ENCODE peak calls at places on chromosomes 7 and 10, in seven cellular contexts. One of them, this sample, is unnamed.

GRCh38 chr10:79985481-79986072 is 36.7 kb upstream of the SFTPD start:
- DNase-seq in mesendoderm: no peak
- DNase-seq in IMR-90: no peak
- DNase-seq in H9: no peak
- DNase-seq in neuronal stem cell: no peak
- DNase-seq in mesenchymal stem cell: peak
- DNase-seq in trophoblast cell: peak
- DNase-seq in this sample: no peak

GRCh38 chr10:35378547-35379210 is 42.4 kb downstream of the CCNY start:
- DNase-seq in mesendoderm: peak
- DNase-seq in IMR-90: peak
- DNase-seq in H9: no peak
- DNase-seq in neuronal stem cell: no peak
- DNase-seq in mesenchymal stem cell: peak
- DNase-seq in trophoblast cell: no peak
- DNase-seq in this sample: peak

GRCh38 chr7:767580-767940 is 40.5 kb upstream of the PRKAR1B start:
- DNase-seq in mesendoderm: no peak
- DNase-seq in IMR-90: no peak
- DNase-seq in H9: no peak
- DNase-seq in neuronal stem cell: no peak
- DNase-seq in mesenchymal stem cell: no peak
- DNase-seq in trophoblast cell: peak
- DNase-seq in this sample: no peak

GRCh38 chr7:98934267-98934666 is 55.9 kb downstream of the TRRAP start:
- DNase-seq in mesendoderm: no peak
- DNase-seq in IMR-90: no peak
- DNase-seq in H9: no peak
- DNase-seq in neuronal stem cell: no peak
- DNase-seq in mesenchymal stem cell: no peak
- DNase-seq in trophoblast cell: no peak
- DNase-seq in this sample: no peak

GRCh38 chr10:129904323-129904722 is 59.8 kb downstream of the EBF3 start:
- DNase-seq in mesendoderm: no peak
- DNase-seq in IMR-90: no peak
- DNase-seq in H9: no peak
- DNase-seq in neuronal stem cell: no peak
- DNase-seq in mesenchymal stem cell: no peak
- DNase-seq in trophoblast cell: no peak
- DNase-seq in this sample: no peak

GRCh38 chr7:128444242-128444641 is 11.4 kb upstream of the HILPDA start:
- DNase-seq in mesendoderm: no peak
- DNase-seq in IMR-90: no peak
- DNase-seq in H9: no peak
- DNase-seq in neuronal stem cell: no peak
- DNase-seq in mesenchymal stem cell: no peak
- DNase-seq in trophoblast cell: no peak
- DNase-seq in this sample: no peak

GRCh38 chr7:99210265-99210970 is 2.5 kb upstream of the KPNA7 start:
- DNase-seq in mesendoderm: no peak
- DNase-seq in IMR-90: no peak
- DNase-seq in H9: no peak
- DNase-seq in neuronal stem cell: no peak
- DNase-seq in mesenchymal stem cell: no peak
- DNase-seq in trophoblast cell: peak
- DNase-seq in this sample: no peak

GRCh38 chr10:110226555-110226925 is 19.1 kb downstream of the MXI1 start:
- DNase-seq in mesendoderm: peak
- DNase-seq in IMR-90: peak
- DNase-seq in H9: peak
- DNase-seq in neuronal stem cell: peak
- DNase-seq in mesenchymal stem cell: peak
- DNase-seq in trophoblast cell: peak
- DNase-seq in this sample: no peak

GRCh38 chr10:103859161-103860141 is 4.1 kb upstream of the SH3PXD2A start:
- DNase-seq in mesendoderm: peak
- DNase-seq in IMR-90: peak
- DNase-seq in H9: peak
- DNase-seq in neuronal stem cell: peak
- DNase-seq in mesenchymal stem cell: peak
- DNase-seq in trophoblast cell: peak
- DNase-seq in this sample: peak

GRCh38 chr7:47982610-47983009 is 3.2 kb upstream of the HUS1 start:
- DNase-seq in mesendoderm: no peak
- DNase-seq in IMR-90: no peak
- DNase-seq in H9: no peak
- DNase-seq in neuronal stem cell: no peak
- DNase-seq in mesenchymal stem cell: no peak
- DNase-seq in trophoblast cell: peak
- DNase-seq in this sample: no peak

GRCh38 chr10:14560794-14561765 is 213.6 kb downstream of the FAM107B start:
- DNase-seq in mesendoderm: no peak
- DNase-seq in IMR-90: no peak
- DNase-seq in H9: no peak
- DNase-seq in neuronal stem cell: no peak
- DNase-seq in mesenchymal stem cell: no peak
- DNase-seq in trophoblast cell: no peak
- DNase-seq in this sample: no peak

GRCh38 chr7:118059209-118059608 is 124.8 kb upstream of the LSM8 start:
- DNase-seq in mesendoderm: no peak
- DNase-seq in IMR-90: peak
- DNase-seq in H9: no peak
- DNase-seq in neuronal stem cell: no peak
- DNase-seq in mesenchymal stem cell: no peak
- DNase-seq in trophoblast cell: no peak
- DNase-seq in this sample: no peak

GRCh38 chr7:1114088-1114487 is 26.2 kb downstream of the GPER1 start:
- DNase-seq in mesendoderm: no peak
- DNase-seq in IMR-90: no peak
- DNase-seq in H9: no peak
- DNase-seq in neuronal stem cell: no peak
- DNase-seq in mesenchymal stem cell: no peak
- DNase-seq in trophoblast cell: no peak
- DNase-seq in this sample: no peak

GRCh38 chr10:329361-330099 is 194.3 kb downstream of the ZMYND11 start:
- DNase-seq in mesendoderm: peak
- DNase-seq in IMR-90: peak
- DNase-seq in H9: no peak
- DNase-seq in neuronal stem cell: no peak
- DNase-seq in mesenchymal stem cell: peak
- DNase-seq in trophoblast cell: peak
- DNase-seq in this sample: no peak

GRCh38 chr10:36023939-36024338 is 381.8 kb upstream of the FZD8 start:
- DNase-seq in mesendoderm: peak
- DNase-seq in IMR-90: peak
- DNase-seq in H9: no peak
- DNase-seq in neuronal stem cell: no peak
- DNase-seq in mesenchymal stem cell: peak
- DNase-seq in trophoblast cell: peak
- DNase-seq in this sample: no peak

GRCh38 chr7:102261451-102261850 is 25.2 kb upstream of the SH2B2 start:
- DNase-seq in mesendoderm: no peak
- DNase-seq in IMR-90: no peak
- DNase-seq in H9: no peak
- DNase-seq in neuronal stem cell: no peak
- DNase-seq in mesenchymal stem cell: no peak
- DNase-seq in trophoblast cell: no peak
- DNase-seq in this sample: no peak

GRCh38 chr7:90655566-90655965 is 59.4 kb downstream of the CDK14 start:
- DNase-seq in mesendoderm: no peak
- DNase-seq in IMR-90: peak
- DNase-seq in H9: no peak
- DNase-seq in neuronal stem cell: no peak
- DNase-seq in mesenchymal stem cell: peak
- DNase-seq in trophoblast cell: no peak
- DNase-seq in this sample: no peak

GRCh38 chr7:49774459-49775064 is 1.1 kb downstream of the VWC2 start:
- DNase-seq in mesendoderm: no peak
- DNase-seq in IMR-90: no peak
- DNase-seq in H9: peak
- DNase-seq in neuronal stem cell: peak
- DNase-seq in mesenchymal stem cell: no peak
- DNase-seq in trophoblast cell: no peak
- DNase-seq in this sample: peak

GRCh38 chr7:49771427-49772176 is 1.8 kb upstream of the VWC2 start:
- DNase-seq in mesendoderm: no peak
- DNase-seq in IMR-90: no peak
- DNase-seq in H9: no peak
- DNase-seq in neuronal stem cell: no peak
- DNase-seq in mesenchymal stem cell: no peak
- DNase-seq in trophoblast cell: no peak
- DNase-seq in this sample: no peak

GRCh38 chr7:49775065-49775948 is 1.9 kb downstream of the VWC2 start:
- DNase-seq in mesendoderm: peak
- DNase-seq in IMR-90: no peak
- DNase-seq in H9: peak
- DNase-seq in neuronal stem cell: no peak
- DNase-seq in mesenchymal stem cell: no peak
- DNase-seq in trophoblast cell: no peak
- DNase-seq in this sample: peak

GRCh38 chr7:49773939-49774458 is 561 bp downstream of the VWC2 start:
- DNase-seq in mesendoderm: no peak
- DNase-seq in IMR-90: no peak
- DNase-seq in H9: peak
- DNase-seq in neuronal stem cell: no peak
- DNase-seq in mesenchymal stem cell: no peak
- DNase-seq in trophoblast cell: no peak
- DNase-seq in this sample: peak

DNA sequence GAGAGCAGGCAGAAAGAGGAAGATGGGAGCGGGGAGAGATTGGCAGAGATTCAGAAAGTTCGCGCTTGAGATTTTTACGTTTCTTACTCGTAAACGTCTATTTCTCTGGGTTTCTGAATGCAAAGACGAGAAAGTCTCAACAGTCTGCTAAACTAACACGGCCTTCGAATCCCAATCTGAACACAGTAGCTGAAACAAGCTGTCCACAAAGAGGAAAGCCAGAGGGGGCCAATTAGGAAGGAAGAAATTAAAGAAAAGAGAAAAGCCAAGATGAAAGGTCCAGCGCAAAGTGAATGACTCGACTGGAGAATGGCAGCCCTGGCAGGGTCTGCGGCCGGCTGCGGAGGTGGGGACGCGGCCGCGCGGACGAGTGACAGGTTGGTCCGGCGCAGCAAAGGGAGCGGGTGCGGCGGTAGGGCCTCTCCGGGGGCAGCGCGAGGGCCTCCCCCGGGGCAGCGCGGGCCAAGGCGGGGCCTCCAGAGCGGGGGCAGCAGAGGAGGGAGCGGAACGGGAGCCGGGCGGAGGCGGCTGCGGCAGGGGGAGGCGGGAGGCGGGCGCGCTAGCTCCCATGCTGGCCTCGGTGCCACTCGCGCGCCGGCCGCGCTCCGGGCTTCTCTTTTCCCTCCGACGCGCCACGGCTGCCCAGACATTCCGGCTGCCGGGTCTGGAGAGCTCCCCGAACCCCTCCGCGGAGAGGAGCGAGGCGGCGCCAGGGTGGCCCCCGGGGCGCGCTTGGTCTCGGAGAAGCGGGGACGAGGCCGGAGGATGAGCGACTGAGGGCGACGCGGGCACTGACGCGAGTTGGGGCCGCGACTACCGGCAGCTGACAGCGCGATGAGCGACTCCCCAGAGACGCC is at the start of gene VWC2:
- DNase-seq in mesendoderm: no peak
- DNase-seq in IMR-90: no peak
- DNase-seq in H9: peak
- DNase-seq in neuronal stem cell: peak
- DNase-seq in mesenchymal stem cell: no peak
- DNase-seq in trophoblast cell: no peak
- DNase-seq in this sample: peak
- H3K9ac ChIP-seq in mesendoderm: peak
- H3K9ac ChIP-seq in IMR-90: no peak
- H3K9ac ChIP-seq in H9: no peak
- H3K9ac ChIP-seq in neuronal stem cell: peak
- H3K9ac ChIP-seq in mesenchymal stem cell: no peak
- H3K9ac ChIP-seq in trophoblast cell: no peak
- H3K9ac ChIP-seq in this sample: no peak

GRCh38 chr10:60778214-60778977 is at the start of gene CDK1:
- DNase-seq in mesendoderm: peak
- DNase-seq in IMR-90: peak
- DNase-seq in H9: peak
- DNase-seq in neuronal stem cell: peak
- DNase-seq in mesenchymal stem cell: peak
- DNase-seq in trophoblast cell: peak
- DNase-seq in this sample: peak

GRCh38 chr10:60781678-60782077 is 3.4 kb downstream of the CDK1 start:
- DNase-seq in mesendoderm: no peak
- DNase-seq in IMR-90: no peak
- DNase-seq in H9: no peak
- DNase-seq in neuronal stem cell: no peak
- DNase-seq in mesenchymal stem cell: no peak
- DNase-seq in trophoblast cell: no peak
- DNase-seq in this sample: no peak

GRCh38 chr10:60777696-60778213 is 523 bp upstream of the CDK1 start:
- DNase-seq in mesendoderm: no peak
- DNase-seq in IMR-90: no peak
- DNase-seq in H9: no peak
- DNase-seq in neuronal stem cell: no peak
- DNase-seq in mesenchymal stem cell: no peak
- DNase-seq in trophoblast cell: no peak
- DNase-seq in this sample: no peak

GRCh38 chr10:60778978-60779668 is 845 bp downstream of the CDK1 start:
- DNase-seq in mesendoderm: no peak
- DNase-seq in IMR-90: no peak
- DNase-seq in H9: no peak
- DNase-seq in neuronal stem cell: no peak
- DNase-seq in mesenchymal stem cell: peak
- DNase-seq in trophoblast cell: peak
- DNase-seq in this sample: no peak
- H2AK5ac ChIP-seq in mesendoderm: no peak
- H2AK5ac ChIP-seq in IMR-90: no peak
- H2AK5ac ChIP-seq in H9: no peak
- H2AK5ac ChIP-seq in neuronal stem cell: no peak
- H2AK5ac ChIP-seq in mesenchymal stem cell: no peak
- H2AK5ac ChIP-seq in trophoblast cell: peak
- H2AK5ac ChIP-seq in this sample: no peak

GRCh38 chr7:27165655-27166474 is 528 bp upstream of the HOXA9 start:
- DNase-seq in mesendoderm: no peak
- DNase-seq in IMR-90: no peak
- DNase-seq in H9: no peak
- DNase-seq in neuronal stem cell: no peak
- DNase-seq in mesenchymal stem cell: peak
- DNase-seq in trophoblast cell: no peak
- DNase-seq in this sample: no peak
- H3K9ac ChIP-seq in mesendoderm: no peak
- H3K9ac ChIP-seq in IMR-90: no peak
- H3K9ac ChIP-seq in H9: no peak
- H3K9ac ChIP-seq in neuronal stem cell: no peak
- H3K9ac ChIP-seq in mesenchymal stem cell: peak
- H3K9ac ChIP-seq in trophoblast cell: no peak
- H3K9ac ChIP-seq in this sample: no peak

DNA sequence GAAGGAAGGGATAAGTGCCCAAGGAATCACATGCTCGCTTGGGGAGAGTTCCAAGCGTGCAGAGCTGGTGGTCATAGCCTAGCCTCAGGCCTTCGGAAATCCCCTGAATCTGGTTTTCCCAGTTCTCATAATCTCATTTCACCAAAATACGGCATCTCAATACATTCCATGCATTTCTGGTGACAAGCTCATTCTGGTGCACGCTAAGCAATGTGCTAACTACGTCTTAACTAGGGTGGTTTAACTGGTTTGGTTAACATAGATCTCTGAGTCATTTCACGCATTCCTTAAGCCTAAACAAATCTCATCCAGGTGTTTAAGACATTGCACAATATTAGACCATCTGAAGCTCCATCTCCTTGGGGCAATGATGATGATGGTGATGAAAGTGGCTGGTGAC is 72.9 kb upstream of the STEAP1B start:
- DNase-seq in mesendoderm: no peak
- DNase-seq in IMR-90: peak
- DNase-seq in H9: no peak
- DNase-seq in neuronal stem cell: no peak
- DNase-seq in mesenchymal stem cell: peak
- DNase-seq in trophoblast cell: peak
- DNase-seq in this sample: no peak
- H2AK5ac ChIP-seq in mesendoderm: no peak
- H2AK5ac ChIP-seq in IMR-90: peak
- H2AK5ac ChIP-seq in H9: no peak
- H2AK5ac ChIP-seq in neuronal stem cell: no peak
- H2AK5ac ChIP-seq in mesenchymal stem cell: no peak
- H2AK5ac ChIP-seq in trophoblast cell: no peak
- H2AK5ac ChIP-seq in this sample: no peak

This sample was measured in H1.